ENCODE peak calls at places on chromosomes 5 and 9, in seven cellular contexts. Y, K, J, R, P, I and L are unnamed samples.

GRCh38 chr5:156824800-156825199 is 25.3 kb upstream of the PPP1R2B start:
- DNase-seq in Y (no peak), P (no peak), R (no peak), I (peak; percentile 53), K (peak; percentile 67), J (no peak), L (no peak)

GRCh38 chr5:169606279-169606678 is 22.7 kb downstream of the SPDL1 start:
- DNase-seq in Y (no peak), P (no peak), R (no peak), I (no peak), K (no peak), J (no peak), L (no peak)

GRCh38 chr5:35853652-35854051 is 3.0 kb upstream of the IL7R start:
- DNase-seq in P (no peak), R (peak; percentile 16), I (peak; percentile 36), K (no peak), Y (no peak), J (peak; percentile 81), L (no peak)

GRCh38 chr5:103475629-103476240 is 86.9 kb downstream of the NUDT12 start:
- DNase-seq in Y (no peak), K (peak; percentile 71), P (no peak), R (no peak), I (peak; percentile 74), J (no peak), L (no peak)

GRCh38 chr9:97557606-97558095 is 56.2 kb downstream of the TMOD1 start:
- DNase-seq in K (peak; percentile 25), P (peak; percentile 80), I (peak; percentile 77), R (peak; percentile 84), J (no peak), Y (peak; percentile 64), L (no peak)

GRCh38 chr5:1112596-1113331 is 901 bp upstream of the SLC12A7 start:
- DNase-seq in Y (no peak), P (no peak), K (no peak), R (no peak), I (no peak), J (no peak), L (no peak)

GRCh38 chr5:149320791-149321330 is 24.4 kb upstream of the GRPEL2 start:
- DNase-seq in I (peak; percentile 98), K (peak; percentile 95), Y (no peak), P (peak; percentile 90), R (peak; percentile 90), J (no peak), L (peak; percentile 90)

GRCh38 chr5:30156156-30156555 is 1037.3 kb upstream of the CDH6 start:
- DNase-seq in Y (no peak), J (no peak), P (no peak), R (no peak), K (no peak), I (no peak), L (no peak)

GRCh38 chr9:99431103-99431502 is 209.0 kb downstream of the SEC61B start:
- DNase-seq in J (no peak), I (peak; percentile 62), R (no peak), K (no peak), Y (no peak), P (no peak), L (no peak)

GRCh38 chr9:21402387-21403247 is 6.3 kb upstream of the IFNA8 start:
- DNase-seq in I (peak; percentile 21), K (peak; percentile 20), P (no peak), J (peak; percentile 4), Y (peak; percentile 76), R (no peak), L (no peak)

GRCh38 chr9:90326219-90326618 is 316.4 kb downstream of the DIRAS2 start:
- DNase-seq in J (no peak), Y (no peak), K (no peak), P (no peak), I (peak; percentile 43), R (no peak), L (no peak)

GRCh38 chr9:84670106-84670800 is 724 bp downstream of the NTRK2 start:
- DNase-seq in J (no peak), Y (peak; percentile 72), R (peak; percentile 56), K (peak; percentile 26), I (peak; percentile 4), P (no peak), L (no peak)

GRCh38 chr5:180238631-180239030 is 29.6 kb upstream of the RASGEF1C start:
- DNase-seq in I (no peak), K (no peak), Y (no peak), R (no peak), P (no peak), J (no peak), L (no peak)

GRCh38 chr9:93827545-93828330 is 127.4 kb downstream of the BARX1 start:
- DNase-seq in Y (peak; percentile 84), K (peak; percentile 73), R (peak; percentile 38), P (no peak), J (no peak), I (peak; percentile 59), L (no peak)

GRCh38 chr9:130234340-130235260 is 31.0 kb upstream of the HMCN2 start:
- DNase-seq in J (no peak), K (no peak), R (no peak), Y (peak; percentile 55), I (no peak), P (no peak), L (no peak)

GRCh38 chr5:146606838-146607237 is 90.8 kb upstream of the GPR151 start:
- DNase-seq in J (no peak), R (no peak), I (no peak), P (no peak), Y (no peak), K (no peak), L (no peak)

GRCh38 chr5:116651653-116652052 is 77.0 kb upstream of the SEMA6A start:
- DNase-seq in I (no peak), Y (no peak), K (no peak), R (no peak), J (no peak), P (no peak), L (no peak)

DNA sequence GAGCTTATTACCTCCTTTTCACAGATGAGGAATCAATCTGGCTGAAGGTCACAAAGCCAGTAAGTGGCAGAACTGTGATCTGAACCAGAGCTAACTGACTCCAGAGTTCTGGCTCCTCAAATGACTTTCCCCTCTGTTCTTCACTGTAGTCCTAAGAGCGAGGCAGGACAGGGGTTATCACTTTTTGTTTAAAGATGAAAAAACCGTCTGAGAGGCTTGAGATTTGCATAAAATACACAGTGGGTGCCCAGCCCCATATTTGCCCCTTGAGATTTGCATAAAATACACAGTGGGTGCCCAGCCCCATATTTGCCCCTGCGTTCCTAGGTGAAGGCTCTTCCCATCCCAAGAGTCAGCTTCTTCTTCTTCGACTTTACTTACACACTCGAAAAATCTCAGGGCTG is 667 bp downstream of the FBXO10 start:
- DNase-seq in K (no peak), J (no peak), I (peak; percentile 5), R (no peak), P (no peak), Y (no peak), L (no peak)
- H3K27ac ChIP-seq in K (peak overlapping the region; percentile 90), J (no peak overlapping the region), I (peak overlapping the region; percentile 84), R (peak overlapping the region; percentile 80), P (peak overlapping the region; percentile 71), Y (peak overlapping the region; percentile 91), L (peak overlapping the region; percentile 27)

DNA sequence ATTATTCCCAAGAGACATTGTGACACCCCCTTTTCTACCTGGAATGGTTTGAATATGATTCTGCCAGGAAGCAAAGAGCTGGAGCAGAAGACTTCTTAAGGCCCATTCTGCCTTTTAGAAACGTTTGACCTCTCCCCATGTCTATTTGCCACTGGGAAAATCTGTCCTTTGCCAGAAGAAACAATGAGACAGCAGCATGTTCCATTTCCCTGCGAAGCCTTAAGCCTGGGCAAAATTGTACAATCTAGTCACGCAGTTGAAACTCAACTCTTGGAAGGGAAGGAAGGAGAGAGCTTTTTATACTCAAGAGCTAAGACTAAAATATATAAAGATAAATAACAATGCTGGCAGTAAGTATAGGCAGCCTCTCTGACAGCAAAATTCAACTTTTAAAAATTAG is 22.1 kb upstream of the SPOCK1 start:
- DNase-seq in Y (no peak), I (no peak), K (no peak), P (no peak), J (no peak), R (no peak), L (no peak)
- H3K4me1 ChIP-seq in Y (no peaks in the 10 kb centered on the region), I (no peaks in the 10 kb centered on the region), K (no peaks in the 10 kb centered on the region), P (no peaks in the 10 kb centered on the region), J (no peaks in the 10 kb centered on the region), R (no peaks in the 10 kb centered on the region), L (no peaks in the 10 kb centered on the region)

GRCh38 chr5:121024416-121025311 is 560.6 kb downstream of the PRR16 start:
- DNase-seq in Y (no peak), P (no peak), R (no peak), I (no peak), K (no peak), J (no peak), L (no peak)

GRCh38 chr5:121025671-121026070 is 561.6 kb downstream of the PRR16 start:
- DNase-seq in Y (no peak), K (no peak), R (no peak), I (no peak), P (no peak), J (no peak), L (no peak)

GRCh38 chr5:121027636-121028035 is 563.5 kb downstream of the PRR16 start:
- DNase-seq in K (no peak), Y (no peak), J (no peak), P (no peak), R (no peak), I (no peak), L (no peak)

GRCh38 chr5:121031487-121031886 is 567.4 kb downstream of the PRR16 start:
- DNase-seq in P (no peak), I (no peak), Y (no peak), J (no peak), K (peak; percentile 5), R (no peak), L (no peak)

DNA sequence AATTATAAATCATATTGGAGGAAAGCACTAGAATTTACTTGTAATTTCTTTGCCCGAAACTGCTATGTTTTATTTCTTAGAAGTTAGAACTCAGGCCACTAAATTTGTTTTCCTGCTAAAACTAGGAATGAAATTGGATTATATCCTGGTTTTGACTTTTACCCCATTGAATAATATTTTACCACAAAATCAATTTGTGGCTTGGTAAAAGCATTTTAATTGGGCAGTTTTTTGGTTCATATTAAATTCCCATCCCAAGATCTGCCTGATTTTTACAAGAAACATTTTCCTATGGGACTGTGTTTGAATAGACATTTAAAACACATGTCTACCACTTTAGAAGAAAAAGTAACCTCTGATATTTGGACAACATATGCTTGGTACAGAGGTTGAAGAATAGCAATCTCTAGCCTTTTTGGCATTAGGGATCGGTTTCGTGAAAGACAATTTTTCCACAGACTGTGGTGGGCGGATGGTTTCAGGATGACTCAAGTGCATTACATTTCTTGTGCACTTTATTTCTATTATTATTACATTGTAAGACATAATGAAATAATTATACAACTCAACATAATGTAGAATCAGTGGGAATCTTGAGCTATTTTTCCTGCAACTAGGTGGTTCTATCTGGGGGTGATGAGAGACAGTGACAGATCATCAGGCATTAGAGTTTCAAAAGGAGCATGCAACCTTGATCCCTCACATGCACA is 565.6 kb downstream of the PRR16 start:
- DNase-seq in R (no peak), P (no peak), Y (no peak), J (no peak), K (no peak), I (no peak), L (no peak)
- H3K27ac ChIP-seq in R (no peak overlapping the region), P (no peak overlapping the region), Y (no peak overlapping the region), J (no peak overlapping the region), K (no peak overlapping the region), I (no peak overlapping the region), L (no peak overlapping the region)

DNA sequence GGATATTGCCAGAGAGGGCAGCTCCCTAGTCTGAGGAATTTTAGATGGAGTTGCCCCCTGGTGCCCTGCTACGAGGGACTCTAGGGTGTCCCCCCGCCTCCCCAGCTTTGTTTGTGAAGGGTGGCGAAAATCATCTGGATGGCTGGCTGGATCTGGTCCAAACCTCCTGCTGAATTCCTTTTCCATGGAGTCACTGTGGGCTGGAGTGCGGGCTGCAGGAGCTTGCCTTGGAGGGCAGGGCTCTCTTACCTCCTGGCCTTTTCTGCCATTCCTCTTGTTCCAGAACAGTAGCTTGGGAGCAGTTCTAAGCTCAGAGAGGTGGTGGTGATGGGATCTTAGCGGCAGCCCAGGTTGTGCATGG is 2.1 kb downstream of the SYNPO start:
- DNase-seq in R (peak; percentile 80), Y (peak; percentile 46), K (peak; percentile 82), I (peak; percentile 95), J (no peak), P (peak; percentile 58), L (peak; percentile 94)
- H3K4me1 ChIP-seq in R (peaks cover 38% of the 10 kb centered on the region), Y (peaks cover 34% of the 10 kb centered on the region), K (peaks cover 79% of the 10 kb centered on the region), I (peaks cover 31% of the 10 kb centered on the region), J (no peaks in the 10 kb centered on the region), P (peaks cover 74% of the 10 kb centered on the region), L (peaks cover 61% of the 10 kb centered on the region)